ENCODE peak calls at places on chromosomes 6 and 20, in nine cellular contexts. J, I, B, U, N, K, G, V and Q are unnamed samples.

GRCh38 chr6:137923866-137924616 is 57.0 kb downstream of the TNFAIP3 start:
- DNase-seq in V (no peak), J (no peak), B (no peak), K (no peak), U (no peak), N (peak), I (no peak), G (no peak), Q (no peak)

GRCh38 chr20:37954626-37955025 is 51.7 kb downstream of the VSTM2L start:
- DNase-seq in G (no peak), V (no peak), U (no peak), I (no peak), K (no peak), N (no peak), B (no peak), J (no peak), Q (no peak)

GRCh38 chr6:1127129-1127528 is 184.8 kb upstream of the FOXQ1 start:
- DNase-seq in V (no peak), G (no peak), N (no peak), B (no peak), U (no peak), J (no peak), K (no peak), I (no peak), Q (no peak)

GRCh38 chr20:50646483-50646996 is 44.8 kb downstream of the RIPOR3 start:
- DNase-seq in G (no peak), U (peak), N (peak), V (no peak), I (no peak), K (no peak), B (no peak), J (no peak), Q (peak)

GRCh38 chr6:90284236-90284744 is 12.4 kb downstream of the BACH2 start:
- DNase-seq in U (peak), I (peak), G (no peak), B (no peak), N (peak), V (peak), K (no peak), J (peak), Q (peak)

GRCh38 chr6:28371706-28372451 is 22.1 kb downstream of the ZKSCAN3 start:
- DNase-seq in N (peak), U (no peak), K (no peak), J (no peak), I (no peak), B (no peak), G (no peak), V (no peak), Q (no peak)

GRCh38 chr6:91566467-91566866 is 979.6 kb upstream of the MAP3K7 start:
- DNase-seq in G (no peak), B (no peak), V (no peak), I (no peak), K (no peak), U (no peak), N (no peak), J (no peak), Q (peak)

GRCh38 chr6:15614277-15614676 is 48.6 kb downstream of the DTNBP1 start:
- DNase-seq in G (no peak), V (no peak), B (no peak), J (no peak), N (no peak), K (no peak), I (no peak), U (no peak), Q (no peak)

GRCh38 chr6:56525976-56526375 is 116.7 kb downstream of the DST start:
- DNase-seq in J (no peak), B (no peak), G (no peak), K (no peak), I (no peak), V (no peak), N (no peak), U (no peak), Q (no peak)

GRCh38 chr20:20412750-20413149 is 44.8 kb downstream of the INSM1 start:
- DNase-seq in I (no peak), N (no peak), J (peak), B (no peak), G (no peak), K (no peak), U (no peak), V (no peak), Q (peak)

GRCh38 chr6:72856801-72857200 is 234.9 kb downstream of the KCNQ5 start:
- DNase-seq in U (no peak), J (no peak), N (no peak), B (no peak), I (no peak), K (no peak), G (no peak), V (no peak), Q (no peak)

GRCh38 chr6:2028457-2029038 is 216.9 kb downstream of the GMDS start:
- DNase-seq in U (no peak), G (no peak), B (no peak), K (peak), I (no peak), N (no peak), J (no peak), V (no peak), Q (no peak)

GRCh38 chr20:40860487-40860902 is 168.1 kb upstream of the TOP1 start:
- DNase-seq in I (no peak), G (no peak), B (no peak), V (no peak), U (peak), N (peak), J (no peak), K (no peak), Q (peak)

GRCh38 chr20:25584905-25585704 is at the start of gene NINL:
- DNase-seq in N (peak), G (peak), I (peak), U (peak), K (no peak), J (peak), V (peak), B (peak), Q (no peak)

GRCh38 chr20:41141153-41141815 is 3.9 kb downstream of the PLCG1 start:
- DNase-seq in B (no peak), K (no peak), G (no peak), I (no peak), V (no peak), J (no peak), N (peak), U (peak), Q (peak)

GRCh38 chr6:111912904-111913303 is 39.7 kb upstream of the FYN start:
- DNase-seq in V (no peak), N (no peak), J (no peak), B (no peak), K (no peak), G (no peak), I (no peak), U (no peak), Q (no peak)

GRCh38 chr6:24441599-24441904 is 38.8 kb downstream of the MRS2 start:
- DNase-seq in I (no peak), B (no peak), V (no peak), J (no peak), K (no peak), U (no peak), G (no peak), N (no peak), Q (no peak)

GRCh38 chr6:137799950-137800568 is 67.0 kb upstream of the TNFAIP3 start:
- DNase-seq in B (peak), N (peak), J (no peak), I (no peak), G (no peak), V (peak), U (peak), K (no peak), Q (peak)

GRCh38 chr6:108582618-108583017 is 21.9 kb downstream of the FOXO3 start:
- DNase-seq in I (no peak), J (no peak), U (no peak), V (no peak), K (no peak), G (no peak), N (no peak), B (no peak), Q (no peak)